ENCODE peak calls at places on chromosome 22, in six cellular contexts. T, E, X, M, W and F are unnamed samples.

GRCh38 chr22:19106886-19107729 is 15.1 kb downstream of the DGCR2 start:
- DNase-seq in T (no peak), E (no peak), X (no peak), M (no peak), W (no peak), F (no peak)

GRCh38 chr22:27115816-27116256 is 458.4 kb downstream of the MIAT start:
- DNase-seq in T (peak; percentile 79), E (peak; percentile 60), X (no peak), M (no peak), W (no peak), F (no peak)

GRCh38 chr22:29195118-29195963 is 10.4 kb upstream of the EMID1 start:
- DNase-seq in T (no peak), E (no peak), X (peak; percentile 73), M (no peak), W (no peak), F (peak; percentile 19)

GRCh38 chr22:34878996-34879395 is 187.0 kb upstream of the ISX start:
- DNase-seq in T (peak; percentile 78), E (no peak), X (no peak), M (no peak), W (no peak), F (no peak)

GRCh38 chr22:44211946-44212930 is 31.5 kb downstream of the PARVG start:
- DNase-seq in T (peak; percentile 74), E (no peak), X (peak; percentile 25), M (no peak), W (no peak), F (peak; percentile 8)

GRCh38 chr22:24105018-24105360 is 76.3 kb upstream of the SUSD2 start:
- DNase-seq in T (peak; percentile 32), E (no peak), X (no peak), M (no peak), W (no peak), F (no peak)

GRCh38 chr22:22565991-22566390 is 6.9 kb upstream of the PRAME start:
- DNase-seq in T (no peak), E (no peak), X (no peak), M (no peak), W (no peak), F (no peak)

GRCh38 chr22:22928666-22929380 is 41.2 kb downstream of the IGLL5 start:
- DNase-seq in T (peak; percentile 23), E (no peak), X (no peak), M (no peak), W (no peak), F (peak; percentile 89)

GRCh38 chr22:20550851-20551744 is 43.7 kb downstream of the MED15 start:
- DNase-seq in T (peak; percentile 77), E (no peak), X (no peak), M (no peak), W (no peak), F (peak; percentile 58)

GRCh38 chr22:27409299-27409698 is 392.3 kb downstream of the MN1 start:
- DNase-seq in T (no peak), E (no peak), X (no peak), M (no peak), W (no peak), F (no peak)

GRCh38 chr22:40121463-40121862 is 56.3 kb upstream of the TNRC6B start:
- DNase-seq in T (no peak), E (no peak), X (no peak), M (no peak), W (no peak), F (no peak)

GRCh38 chr22:20141186-20142077 is 9.4 kb downstream of the CCDC188 start:
- DNase-seq in T (peak; percentile 77), E (no peak), X (no peak), M (no peak), W (peak; percentile 50), F (no peak)

GRCh38 chr22:35561796-35562526 is 21.3 kb downstream of the RASD2 start:
- DNase-seq in T (peak; percentile 61), E (peak; percentile 66), X (no peak), M (no peak), W (peak; percentile 38), F (no peak)

GRCh38 chr22:39313258-39314001 is 6.0 kb downstream of the RPL3 start:
- DNase-seq in T (no peak), E (no peak), X (no peak), M (no peak), W (no peak), F (no peak)

GRCh38 chr22:20464912-20465758 is 27.5 kb upstream of the SCARF2 start:
- DNase-seq in T (no peak), E (no peak), X (no peak), M (no peak), W (no peak), F (no peak)

GRCh38 chr22:39750759-39751158 is 142.8 kb downstream of the ENTHD1 start:
- DNase-seq in T (no peak), E (no peak), X (no peak), M (no peak), W (no peak), F (no peak)

GRCh38 chr22:27836181-27836580 is 34.6 kb upstream of the MN1 start:
- DNase-seq in T (peak; percentile 81), E (no peak), X (no peak), M (no peak), W (no peak), F (no peak)

GRCh38 chr22:24187731-24188644 is 6.7 kb downstream of the SUSD2 start:
- DNase-seq in T (no peak), E (no peak), X (peak; percentile 21), M (no peak), W (no peak), F (no peak)

GRCh38 chr22:28883657-28883916 is 215 bp downstream of the ZNRF3 start:
- DNase-seq in T (no peak), E (no peak), X (no peak), M (no peak), W (no peak), F (no peak)

GRCh38 chr22:41367680-41368542 is 13.8 kb upstream of the TEF start:
- DNase-seq in T (peak; percentile 72), E (no peak), X (no peak), M (no peak), W (no peak), F (no peak)

GRCh38 chr22:41368543-41368817 is 13.3 kb upstream of the TEF start:
- DNase-seq in T (no peak), E (no peak), X (no peak), M (no peak), W (no peak), F (no peak)

GRCh38 chr22:41365425-41365824 is 16.3 kb upstream of the TEF start:
- DNase-seq in T (no peak), E (no peak), X (no peak), M (no peak), W (no peak), F (no peak)

GRCh38 chr22:41366323-41367014 is 15.3 kb upstream of the TEF start:
- DNase-seq in T (no peak), E (no peak), X (no peak), M (no peak), W (no peak), F (no peak)

DNA sequence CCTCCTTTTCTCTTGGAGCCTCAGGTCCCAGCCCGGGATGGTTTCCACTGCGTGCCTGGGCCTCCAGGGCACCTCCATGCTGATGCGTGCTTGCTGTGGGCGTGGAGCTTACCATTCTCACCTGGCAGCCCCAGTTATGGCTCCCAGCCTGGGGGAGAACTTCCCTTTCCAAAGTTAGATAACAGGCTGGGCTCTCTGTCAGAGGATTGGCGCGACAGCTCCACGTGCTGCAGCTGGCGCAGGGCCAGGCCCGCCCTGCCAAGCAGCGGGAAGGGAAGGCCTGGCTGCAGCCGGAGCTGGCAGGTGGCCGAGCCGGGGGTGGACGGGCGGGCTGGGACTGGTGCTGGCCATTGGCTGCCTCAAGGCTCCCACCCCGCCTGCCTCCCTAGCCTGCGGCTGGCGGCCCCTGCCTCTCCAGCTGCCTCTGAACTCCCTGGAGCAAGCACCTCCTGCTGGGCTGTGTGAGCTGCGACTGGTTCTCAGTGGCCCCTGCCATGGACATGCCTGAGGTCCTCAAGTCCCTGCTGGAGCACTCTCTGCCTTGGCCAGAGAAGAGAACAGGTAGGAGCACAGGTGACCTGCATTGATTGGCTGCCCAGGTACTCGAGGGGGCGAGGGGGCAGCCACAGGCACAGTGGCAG is 14.6 kb upstream of the TEF start:
- DNase-seq in T (peak; percentile 91), E (peak; percentile 38), X (peak; percentile 91), M (peak; percentile 81), W (peak; percentile 93), F (no peak)
- TF ChIP-seq CTCF in T (peak; percentile 38), E (no peak), X (peak; percentile 39), M (peak; percentile 42), W (peak; percentile 60), F (no peak)

GRCh38 chr22:47153854-47154542 is 391.5 kb downstream of the TBC1D22A start:
- DNase-seq in T (no peak), E (no peak), X (peak; percentile 51), M (no peak), W (no peak), F (no peak)

GRCh38 chr22:47155131-47155885 is 392.9 kb downstream of the TBC1D22A start:
- DNase-seq in T (no peak), E (no peak), X (no peak), M (no peak), W (no peak), F (no peak)

GRCh38 chr22:47155912-47156311 is 393.5 kb downstream of the TBC1D22A start:
- DNase-seq in T (no peak), E (no peak), X (no peak), M (no peak), W (no peak), F (no peak)

GRCh38 chr22:47152938-47153337 is 390.5 kb downstream of the TBC1D22A start:
- DNase-seq in T (no peak), E (no peak), X (no peak), M (no peak), W (no peak), F (no peak)

DNA sequence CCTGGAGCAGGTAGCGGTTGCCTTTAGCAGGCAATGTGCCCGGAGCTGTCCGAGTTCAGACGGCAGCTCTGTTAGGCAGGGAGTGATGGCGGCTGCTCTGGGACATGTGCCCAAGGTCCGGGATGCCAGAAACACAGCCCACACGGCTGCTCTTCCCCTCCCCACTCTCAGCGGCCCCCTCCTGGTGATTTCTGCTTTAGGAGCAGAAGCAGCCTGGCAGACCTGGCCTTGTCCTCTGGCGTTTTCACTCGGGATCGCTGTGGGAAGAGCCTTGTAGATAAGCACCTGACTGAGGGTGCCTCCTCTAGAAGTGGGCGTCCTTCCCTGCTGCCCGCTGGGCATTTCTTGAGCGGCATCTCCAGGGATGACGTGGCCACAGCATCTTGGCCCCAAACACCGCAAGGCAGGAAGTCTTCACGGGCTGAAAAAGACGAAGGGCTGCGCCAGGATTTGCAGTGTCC is 392.2 kb downstream of the TBC1D22A start:
- DNase-seq in T (peak; percentile 73), E (no peak), X (peak; percentile 88), M (no peak), W (peak; percentile 38), F (no peak)
- TF ChIP-seq CTCF in T (no peak), E (no peak), X (no peak), M (no peak), W (peak; percentile 41), F (no peak)

DNA sequence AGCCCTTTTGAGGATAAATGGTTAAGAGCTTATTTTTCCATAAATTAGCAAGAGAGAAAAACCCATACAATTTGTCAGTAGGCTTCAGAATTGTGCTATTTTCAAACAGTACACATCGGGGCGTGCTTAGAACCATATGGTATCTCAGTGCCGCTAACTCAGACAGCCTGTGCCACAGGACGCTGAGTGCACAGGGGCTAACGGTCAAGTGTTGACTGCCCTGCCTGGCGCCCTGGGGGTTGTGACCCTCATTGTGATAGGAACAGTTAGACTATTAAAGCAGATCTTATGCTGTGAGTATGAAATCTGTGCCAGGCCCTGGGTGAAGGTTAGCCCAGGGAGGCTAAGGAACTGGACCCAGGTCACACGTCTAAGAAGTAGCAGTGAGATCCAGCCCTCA is 1519.7 kb downstream of the BRD1 start:
- DNase-seq in T (no peak), E (no peak), X (no peak), M (no peak), W (no peak), F (no peak)
- TF ChIP-seq CTCF in T (no peak), E (no peak), X (no peak), M (no peak), W (no peak), F (no peak)

GRCh38 chr22:45212306-45212709 is 28.4 kb downstream of the KIAA0930 start:
- DNase-seq in T (peak; percentile 92), E (peak; percentile 55), X (peak; percentile 75), M (peak; percentile 71), W (peak; percentile 70), F (no peak)
- TF ChIP-seq CTCF in T (no peak), E (no peak), X (no peak), M (peak; percentile 21), W (peak; percentile 7), F (no peak)